ENCODE peak calls at places on chromosomes 7 and 10, in five cellular contexts. S, G, X, Y and A are unnamed samples.

GRCh38 chr7:26388256-26388655 is 96.6 kb downstream of the SNX10 start:
- DNase-seq in S (no peak), G (no peak), X (no peak), Y (no peak), A (no peak)

GRCh38 chr10:87622290-87623004 is 37.2 kb upstream of the PAPSS2 start:
- DNase-seq in S (no peak), G (no peak), X (no peak), Y (peak), A (no peak)

GRCh38 chr7:129615018-129615417 is 3.5 kb downstream of the NRF1 start:
- DNase-seq in S (no peak), G (no peak), X (peak), Y (no peak), A (peak)

GRCh38 chr7:101134399-101134980 is 7.6 kb downstream of the SERPINE1 start:
- DNase-seq in S (no peak), G (no peak), X (no peak), Y (no peak), A (no peak)

GRCh38 chr7:30996883-30997282 is 33.1 kb downstream of the GHRHR start:
- DNase-seq in S (no peak), G (no peak), X (peak), Y (no peak), A (no peak)

GRCh38 chr10:116961305-116962251 is 43.4 kb downstream of the SHTN1 start:
- DNase-seq in S (no peak), G (no peak), X (no peak), Y (no peak), A (no peak)

GRCh38 chr7:101108330-101108857 is 18.5 kb upstream of the SERPINE1 start:
- DNase-seq in S (no peak), G (no peak), X (peak), Y (no peak), A (peak)

GRCh38 chr7:11985376-11985775 is 153.4 kb upstream of the THSD7A start:
- DNase-seq in S (no peak), G (no peak), X (peak), Y (no peak), A (no peak)

GRCh38 chr7:102410918-102411317 is 14.8 kb downstream of the PRKRIP1 start:
- DNase-seq in S (no peak), G (no peak), X (no peak), Y (no peak), A (no peak)

GRCh38 chr10:23065549-23065948 is 29.8 kb upstream of the MSRB2 start:
- DNase-seq in S (no peak), G (peak), X (no peak), Y (no peak), A (no peak)

GRCh38 chr10:92290076-92290836 is 622 bp downstream of the CPEB3 start:
- DNase-seq in S (peak), G (no peak), X (no peak), Y (no peak), A (peak)

GRCh38 chr10:28256776-28257175 is 46.1 kb downstream of the MPP7 start:
- DNase-seq in S (no peak), G (no peak), X (no peak), Y (no peak), A (no peak)

GRCh38 chr10:30510184-30510931 is 76.4 kb downstream of the MAP3K8 start:
- DNase-seq in S (no peak), G (no peak), X (peak), Y (no peak), A (peak)

GRCh38 chr10:3749597-3750351 is 35.2 kb downstream of the KLF6 start:
- DNase-seq in S (no peak), G (peak), X (no peak), Y (no peak), A (peak)

GRCh38 chr7:41979834-41980307 is 257.1 kb downstream of the GLI3 start:
- DNase-seq in S (no peak), G (no peak), X (no peak), Y (peak), A (no peak)

GRCh38 chr7:139896288-139896687 is 67.2 kb downstream of the TBXAS1 start:
- DNase-seq in S (no peak), G (no peak), X (no peak), Y (no peak), A (no peak)

GRCh38 chr7:78852951-78853350 is 600.5 kb downstream of the MAGI2 start:
- DNase-seq in S (no peak), G (no peak), X (no peak), Y (no peak), A (no peak)

GRCh38 chr7:75993689-75994387 is 557 bp downstream of the TMEM120A start:
- DNase-seq in S (no peak), G (peak), X (peak), Y (peak), A (peak)

GRCh38 chr10:130021373-130021950 is 57.4 kb upstream of the EBF3 start:
- DNase-seq in S (no peak), G (no peak), X (no peak), Y (no peak), A (no peak)

GRCh38 chr7:27175005-27175625 is 995 bp upstream of the HOXA10 start:
- DNase-seq in S (peak), G (peak), X (no peak), Y (peak), A (no peak)

GRCh38 chr10:131202964-131203363 is 108.6 kb downstream of the TCERG1L start:
- DNase-seq in S (no peak), G (peak), X (no peak), Y (no peak), A (no peak)

GRCh38 chr10:114709966-114710365 is 51.9 kb upstream of the ABLIM1 start:
- DNase-seq in S (no peak), G (no peak), X (peak), Y (no peak), A (no peak)

GRCh38 chr10:8060704-8061121 is 6.2 kb downstream of the GATA3 start:
- DNase-seq in S (no peak), G (no peak), X (no peak), Y (peak), A (no peak)

GRCh38 chr10:118642228-118642627 is 46.8 kb upstream of the PRLHR start:
- DNase-seq in S (no peak), G (no peak), X (no peak), Y (no peak), A (no peak)

GRCh38 chr10:95290446-95290800 is 380 bp downstream of the PDLIM1 start:
- DNase-seq in S (no peak), G (no peak), X (no peak), Y (no peak), A (no peak)

GRCh38 chr7:131190146-131190545 is 137.5 kb upstream of the MKLN1 start:
- DNase-seq in S (no peak), G (no peak), X (peak), Y (peak), A (no peak)

GRCh38 chr10:76308946-76309529 is 877.6 kb downstream of the LRMDA start:
- DNase-seq in S (no peak), G (no peak), X (no peak), Y (no peak), A (no peak)

GRCh38 chr10:11616021-11616420 is 4.6 kb upstream of the USP6NL start:
- DNase-seq in S (no peak), G (no peak), X (no peak), Y (no peak), A (no peak)

GRCh38 chr7:44761207-44762161 is 12.8 kb downstream of the ZMIZ2 start:
- DNase-seq in S (no peak), G (peak), X (no peak), Y (peak), A (peak)

GRCh38 chr7:99040104-99040958 is 103.6 kb downstream of the SMURF1 start:
- DNase-seq in S (peak), G (peak), X (peak), Y (peak), A (peak)

GRCh38 chr10:58894929-58895328 is 281.5 kb upstream of the PHYHIPL start:
- DNase-seq in S (no peak), G (no peak), X (no peak), Y (no peak), A (no peak)

GRCh38 chr7:6116216-6116615 is 85.0 kb downstream of the ANKRD61 start:
- DNase-seq in S (no peak), G (no peak), X (no peak), Y (no peak), A (no peak)

GRCh38 chr10:73262105-73262730 is 9.8 kb upstream of the MRPS16 start:
- DNase-seq in S (no peak), G (no peak), X (peak), Y (no peak), A (no peak)

GRCh38 chr10:131556061-131556896 is 244.8 kb upstream of the TCERG1L start:
- DNase-seq in S (no peak), G (no peak), X (no peak), Y (no peak), A (no peak)

GRCh38 chr10:76106611-76107010 is 675.2 kb downstream of the LRMDA start:
- DNase-seq in S (no peak), G (no peak), X (no peak), Y (no peak), A (no peak)

GRCh38 chr10:30973737-30974136 is 57.9 kb downstream of the ZNF438 start:
- DNase-seq in S (no peak), G (no peak), X (no peak), Y (no peak), A (no peak)

GRCh38 chr10:42830237-42830636 is 47.6 kb downstream of the BMS1 start:
- DNase-seq in S (no peak), G (no peak), X (no peak), Y (no peak), A (no peak)

GRCh38 chr10:42827201-42827600 is 44.6 kb downstream of the BMS1 start:
- DNase-seq in S (no peak), G (no peak), X (no peak), Y (peak), A (no peak)
- TF ChIP-seq CTCF in S (no peak), G (no peak), X (no peak), Y (peak), A (no peak)

GRCh38 chr10:32582946-32583345 is 137.0 kb downstream of the CCDC7 start:
- DNase-seq in S (no peak), G (no peak), X (no peak), Y (no peak), A (no peak)

GRCh38 chr10:32577448-32577847 is 131.5 kb downstream of the CCDC7 start:
- DNase-seq in S (no peak), G (no peak), X (no peak), Y (no peak), A (no peak)
- TF ChIP-seq CTCF in S (no peak), G (no peak), X (no peak), Y (peak), A (no peak)

GRCh38 chr10:97903128-97904025 is 53.7 kb downstream of the GOLGA7B start:
- DNase-seq in S (no peak), G (no peak), X (no peak), Y (no peak), A (no peak)
- TF ChIP-seq CTCF in S (no peak), G (no peak), X (no peak), Y (peak), A (no peak)

DNA sequence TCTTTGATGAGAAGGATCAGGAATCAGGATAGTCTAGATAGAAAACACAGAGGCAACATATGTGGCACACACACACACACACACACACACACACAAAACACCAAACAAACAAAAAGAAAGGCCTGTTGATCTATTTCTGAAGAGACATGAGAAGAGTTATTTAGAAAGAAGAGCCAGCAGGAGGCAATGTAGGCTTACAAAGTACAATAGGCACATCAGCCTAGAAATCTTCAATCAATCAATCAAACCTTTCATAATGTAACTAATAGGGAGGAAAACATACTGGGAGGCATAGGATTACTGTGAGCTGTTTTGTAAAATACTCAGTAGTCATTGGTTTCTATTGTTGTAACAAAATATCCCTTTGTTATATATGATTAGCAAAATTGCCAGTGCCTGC is 47.3 kb upstream of the TES start:
- DNase-seq in S (no peak), G (no peak), X (no peak), Y (no peak), A (no peak)
- TF ChIP-seq CTCF in S (no peak), G (no peak), X (peak), Y (peak), A (no peak)

DNA sequence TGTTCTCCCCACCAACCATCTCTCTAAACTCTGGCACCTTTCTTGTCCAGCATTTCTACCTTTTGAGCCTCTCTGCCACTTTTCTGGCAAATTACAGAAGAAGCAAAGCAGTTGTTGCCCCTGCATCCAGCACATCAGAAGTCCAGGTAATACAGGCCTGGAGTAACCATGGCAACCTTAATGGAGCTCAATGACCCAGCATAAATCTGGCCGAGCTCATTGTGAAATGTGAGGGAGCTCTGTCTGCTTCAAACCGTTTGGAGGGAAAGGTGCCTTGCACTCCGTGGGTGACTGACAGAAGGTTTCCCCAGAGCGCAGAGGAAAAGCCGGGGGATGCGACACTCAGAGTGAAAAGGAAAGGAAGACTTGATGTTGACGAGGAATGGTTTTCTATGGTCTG is 74.8 kb downstream of the ADRA2A start:
- DNase-seq in S (no peak), G (no peak), X (no peak), Y (no peak), A (no peak)
- TF ChIP-seq CTCF in S (no peak), G (no peak), X (no peak), Y (no peak), A (no peak)

GRCh38 chr10:24438800-24439199 is 229.9 kb downstream of the KIAA1217 start:
- DNase-seq in S (no peak), G (no peak), X (no peak), Y (no peak), A (no peak)
- TF ChIP-seq CTCF in S (no peak), G (no peak), X (no peak), Y (no peak), A (no peak)

GRCh38 chr7:128389085-128389814 is 20.5 kb downstream of the IMPDH1 start:
- DNase-seq in S (no peak), G (no peak), X (no peak), Y (no peak), A (no peak)
- TF ChIP-seq CTCF in S (no peak), G (no peak), X (no peak), Y (peak), A (no peak)

GRCh38 chr10:24287559-24288195 is 78.7 kb downstream of the KIAA1217 start:
- DNase-seq in S (no peak), G (no peak), X (no peak), Y (no peak), A (no peak)
- TF ChIP-seq CTCF in S (no peak), G (no peak), X (no peak), Y (no peak), A (no peak)